ENCODE peak calls at places on chromosomes 5 and 9, in nine cellular contexts. H is neural crest cell, C is psoas muscle, B is ascending aorta, N is fibroblast of mammary gland, O is AG04450, X is endodermal cell, Q is lung, G is nephron progenitor cell. U is an unnamed sample.

GRCh38 chr5:170478306-170478705 is 25.5 kb upstream of the KCNIP1 start:
- DNase-seq in O (no peak), H (no peak), X (no peak), C (no peak), Q (no peak), B (no peak), G (no peak), N (no peak), U (no peak)

GRCh38 chr5:89343666-89344065 is 460.7 kb upstream of the MEF2C start:
- DNase-seq in X (no peak), Q (peak; percentile 31), C (no peak), O (no peak), B (no peak), G (no peak), N (peak; percentile 19), H (no peak), U (no peak)

GRCh38 chr5:177576169-177576568 is 15.8 kb upstream of the TMED9 start:
- DNase-seq in X (no peak), C (no peak), G (no peak), N (no peak), H (no peak), Q (no peak), O (no peak), B (no peak), U (no peak)

GRCh38 chr9:616694-617093 is 224.8 kb upstream of the DMRT1 start:
- DNase-seq in X (no peak), H (no peak), O (no peak), G (no peak), Q (no peak), N (no peak), C (no peak), B (no peak), U (no peak)

GRCh38 chr9:80797841-80798688 is 891.3 kb downstream of the TLE1 start:
- DNase-seq in G (peak; percentile 10), N (peak; percentile 84), X (no peak), H (no peak), Q (no peak), C (no peak), O (peak; percentile 60), B (no peak), U (no peak)

GRCh38 chr9:130366888-130367550 is 77.7 kb upstream of the ASS1 start:
- DNase-seq in H (no peak), X (no peak), N (no peak), C (no peak), Q (no peak), O (no peak), G (no peak), B (no peak), U (no peak)

GRCh38 chr9:20353931-20354652 is 268.2 kb downstream of the MLLT3 start:
- DNase-seq in H (no peak), N (peak; percentile 44), G (no peak), O (no peak), C (no peak), X (no peak), B (no peak), Q (no peak), U (no peak)

GRCh38 chr5:141855265-141856029 is 22.8 kb downstream of the PCDH1 start:
- DNase-seq in C (no peak), Q (no peak), N (no peak), O (no peak), B (no peak), H (no peak), G (peak; percentile 37), X (peak; percentile 48), U (no peak)

GRCh38 chr9:6212722-6213375 is 2.8 kb upstream of the IL33 start:
- DNase-seq in X (no peak), B (no peak), N (peak; percentile 57), Q (no peak), O (no peak), C (no peak), H (no peak), G (no peak), U (no peak)

GRCh38 chr5:25064306-25064705 is 419.5 kb upstream of the CDH10 start:
- DNase-seq in Q (no peak), O (no peak), N (no peak), H (no peak), C (no peak), X (no peak), G (no peak), B (no peak), U (no peak)

GRCh38 chr9:135220601-135221575 is 133.4 kb downstream of the OLFM1 start:
- DNase-seq in X (peak; percentile 45), H (no peak), G (no peak), B (no peak), O (no peak), N (no peak), Q (no peak), C (no peak), U (peak; percentile 7)

GRCh38 chr5:181158869-181159268 is 11.5 kb downstream of the OR2V2 start:
- DNase-seq in G (no peak), O (no peak), H (no peak), Q (no peak), X (peak; percentile 15), N (no peak), C (no peak), B (no peak), U (no peak)

GRCh38 chr5:181161534-181162175 is 14.3 kb downstream of the OR2V2 start:
- DNase-seq in O (no peak), H (no peak), N (no peak), B (no peak), Q (no peak), C (no peak), X (no peak), G (no peak), U (no peak)

GRCh38 chr5:181160144-181160754 is 12.9 kb downstream of the OR2V2 start:
- DNase-seq in G (peak; percentile 52), Q (no peak), X (peak; percentile 80), H (no peak), N (peak; percentile 82), O (no peak), B (no peak), C (peak; percentile 56), U (peak; percentile 74)

GRCh38 chr5:181156758-181157157 is 9.4 kb downstream of the OR2V2 start:
- DNase-seq in Q (no peak), C (no peak), O (no peak), H (no peak), B (no peak), G (no peak), N (no peak), X (no peak), U (no peak)

GRCh38 chr5:181159286-181160143 is 12.1 kb downstream of the OR2V2 start:
- DNase-seq in Q (peak; percentile 86), O (peak; percentile 38), B (no peak), X (peak; percentile 98), C (peak; percentile 87), N (peak; percentile 78), H (peak; percentile 98), G (peak; percentile 94), U (peak; percentile 94)
- TF ChIP-seq CTCF in Q (peak; percentile 86), O (peak; percentile 94), B (peak; percentile 70), X (peak; percentile 92), C (peak; percentile 83), N (peak; percentile 90), H (peak; percentile 91), G (peak; percentile 80), U (peak; percentile 81)

DNA sequence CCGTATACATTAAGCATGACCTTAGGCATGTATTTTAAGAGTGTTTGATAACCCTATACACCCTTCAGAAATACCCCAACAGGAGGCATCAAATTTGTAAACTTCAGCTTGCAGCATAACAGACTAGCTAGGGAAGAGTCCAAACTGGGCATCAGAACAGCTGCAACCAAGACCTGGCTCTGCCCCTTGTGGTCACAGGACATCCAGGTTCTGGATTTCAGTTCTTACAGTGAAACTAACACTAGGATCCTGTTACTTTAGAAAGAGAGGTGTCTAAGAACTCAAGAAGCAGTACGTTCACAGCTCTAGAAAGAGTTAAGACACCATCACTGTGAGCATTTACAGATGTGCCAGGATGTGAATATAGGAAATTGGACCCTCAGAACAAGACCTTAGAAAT is 229.8 kb downstream of the BNC2 start:
- DNase-seq in X (peak; percentile 63), N (no peak), G (no peak), H (no peak), B (no peak), Q (no peak), C (no peak), O (no peak), U (peak; percentile 15)
- TF ChIP-seq CTCF in X (peak; percentile 74), N (peak; percentile 27), G (no peak), H (peak; percentile 38), B (no peak), Q (no peak), C (peak; percentile 34), O (no peak), U (no peak)

GRCh38 chr9:37444890-37445289 is 20.4 kb downstream of the ZBTB5 start:
- DNase-seq in H (no peak), C (no peak), N (no peak), X (no peak), Q (no peak), O (no peak), B (no peak), G (no peak), U (no peak)
- TF ChIP-seq CTCF in H (no peak), C (no peak), N (no peak), X (no peak), Q (no peak), O (no peak), B (no peak), G (no peak), U (no peak)

GRCh38 chr9:12774861-12775367 is at the start of gene LURAP1L:
- DNase-seq in C (no peak), N (peak; percentile 86), Q (peak; percentile 65), O (peak; percentile 50), X (peak; percentile 74), H (peak; percentile 8), G (peak; percentile 26), B (no peak), U (peak; percentile 25)

GRCh38 chr9:12776775-12777055 is 1.9 kb downstream of the LURAP1L start:
- DNase-seq in G (no peak), Q (no peak), H (no peak), X (no peak), N (peak; percentile 71), B (no peak), O (no peak), C (no peak), U (no peak)

GRCh38 chr9:12775373-12775962 is 648 bp downstream of the LURAP1L start:
- DNase-seq in C (peak; percentile 13), O (no peak), H (peak; percentile 14), X (no peak), Q (no peak), G (peak; percentile 58), N (no peak), B (no peak), U (peak; percentile 40)

GRCh38 chr9:12777149-12778010 is 2.6 kb downstream of the LURAP1L start:
- DNase-seq in B (no peak), H (no peak), N (no peak), O (no peak), X (no peak), G (no peak), C (no peak), Q (no peak), U (no peak)

DNA sequence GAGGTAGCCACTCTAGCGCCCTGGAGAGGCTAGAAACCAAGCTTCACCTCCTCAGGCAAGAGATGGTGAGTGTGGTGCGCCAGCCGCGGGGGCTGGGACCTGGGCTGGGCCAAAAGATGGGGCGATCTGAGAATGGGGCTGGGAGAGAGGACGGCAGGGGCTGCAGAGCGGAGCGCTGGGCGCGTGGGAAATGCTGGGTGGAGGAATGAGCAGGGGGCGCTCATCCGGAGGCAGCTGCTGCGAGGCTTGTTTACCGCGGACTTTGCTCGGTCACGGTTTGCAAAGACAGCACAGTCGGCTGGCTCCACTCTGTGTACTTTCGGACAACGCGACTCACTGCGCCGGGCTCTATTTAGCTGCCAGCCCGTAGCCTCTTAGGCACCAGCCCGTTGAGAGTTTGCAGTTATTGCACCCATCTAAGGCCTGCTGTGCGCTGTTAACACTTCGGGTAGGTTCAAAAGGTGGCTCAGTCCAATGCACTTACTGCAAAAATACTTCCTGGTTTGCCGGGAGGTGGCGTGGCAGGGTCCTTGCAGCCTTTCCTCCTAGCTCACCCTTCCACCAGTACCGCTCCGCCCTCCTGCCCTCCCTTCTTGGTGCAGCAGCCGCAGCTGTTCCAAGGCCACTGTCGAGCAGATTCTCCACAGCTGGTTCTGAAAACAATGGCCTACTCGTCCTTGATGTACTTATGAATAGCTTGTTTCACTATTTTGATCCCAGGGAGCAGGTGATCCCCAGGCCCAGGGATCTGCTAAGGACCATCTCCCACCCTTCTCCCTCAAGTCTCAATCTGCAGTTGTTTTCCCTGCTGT is 1.3 kb downstream of the LURAP1L start:
- DNase-seq in Q (peak; percentile 84), X (peak; percentile 93), O (peak; percentile 76), N (peak; percentile 92), B (peak; percentile 51), H (peak; percentile 62), G (peak; percentile 76), C (peak; percentile 84), U (peak; percentile 79)
- TF ChIP-seq CTCF in Q (no peak), X (peak; percentile 68), O (peak; percentile 59), N (peak; percentile 52), B (peak; percentile 39), H (peak; percentile 60), G (peak; percentile 39), C (peak; percentile 37), U (no peak)